ENCODE peak calls at places on chromosomes 4 and X, in five cellular contexts. F is CD4-positive, alpha-beta memory T cell; I is tibial nerve; D is uterus; C is naive thymus-derived CD4-positive, alpha-beta T cell. Y is an unnamed sample. For H3K4me1 and H3K9me3, the result is how much of the 10 kb centered on the place peaks cover.

GRCh38 chrX:134377537-134377936 is 82.4 kb upstream of the HPRT1 start:
- DNase-seq in F (peak), I (no peak), D (no peak), C (no peak), Y (no peak)

GRCh38 chr4:158781963-158782362 is 13.1 kb downstream of the FNIP2 start:
- DNase-seq in F (no peak), I (no peak), D (no peak), C (no peak), Y (no peak)

GRCh38 chr4:6369511-6369910 is 99.9 kb downstream of the WFS1 start:
- DNase-seq in F (no peak), I (no peak), D (no peak), C (no peak), Y (no peak)

GRCh38 chr4:99411041-99411440 is 24.1 kb downstream of the ADH7 start:
- DNase-seq in F (no peak), I (no peak), D (no peak), C (no peak), Y (no peak)

GRCh38 chr4:111066447-111066846 is 443.6 kb upstream of the PITX2 start:
- DNase-seq in F (no peak), I (no peak), D (no peak), C (no peak), Y (no peak)

GRCh38 chr4:177441061-177441802 is 1.0 kb downstream of the AGA start:
- DNase-seq in F (peak), I (no peak), D (no peak), C (no peak), Y (peak)

GRCh38 chr4:7877131-7877530 is 62.5 kb downstream of the AFAP1 start:
- DNase-seq in F (no peak), I (no peak), D (no peak), C (no peak), Y (no peak)

GRCh38 chr4:16457944-16458343 is 231.7 kb upstream of the TAPT1 start:
- DNase-seq in F (no peak), I (no peak), D (no peak), C (no peak), Y (no peak)

GRCh38 chr4:141246683-141247429 is 26.2 kb downstream of the ZNF330 start:
- DNase-seq in F (no peak), I (no peak), D (no peak), C (no peak), Y (no peak)

GRCh38 chr4:94032754-94033153 is 174.9 kb upstream of the SMARCAD1 start:
- DNase-seq in F (no peak), I (no peak), D (no peak), C (no peak), Y (no peak)

GRCh38 chrX:78104447-78105176 is 564 bp downstream of the PGK1 start:
- DNase-seq in F (peak), I (no peak), D (peak), C (peak), Y (peak)

GRCh38 chr4:55725057-55725456 is 89.0 kb upstream of the NMU start:
- DNase-seq in F (no peak), I (no peak), D (no peak), C (no peak), Y (no peak)

GRCh38 chrX:120514236-120514635 is 45.1 kb upstream of the LAMP2 start:
- DNase-seq in F (no peak), I (no peak), D (no peak), C (no peak), Y (no peak)

GRCh38 chr4:95289028-95289634 is 259.6 kb downstream of the UNC5C start:
- DNase-seq in F (no peak), I (no peak), D (no peak), C (no peak), Y (no peak)

GRCh38 chrX:43386872-43387271 is 269.2 kb upstream of the MAOA start:
- DNase-seq in F (no peak), I (no peak), D (no peak), C (no peak), Y (no peak)

GRCh38 chrX:21905209-21905735 is 35.2 kb upstream of the SMS start:
- DNase-seq in F (no peak), I (no peak), D (no peak), C (no peak), Y (no peak)

GRCh38 chr4:118994030-118994429 is 105.4 kb downstream of the SYNPO2 start:
- DNase-seq in F (no peak), I (no peak), D (no peak), C (no peak), Y (no peak)

GRCh38 chr4:1501754-1502500 is 95.7 kb upstream of the NKX1-1 start:
- DNase-seq in F (no peak), I (peak), D (peak), C (no peak), Y (no peak)

GRCh38 chrX:78105944-78106650 is 2.0 kb downstream of the PGK1 start:
- DNase-seq in F (peak), I (no peak), D (no peak), C (peak), Y (no peak)

GRCh38 chrX:11458175-11458574 is 165.0 kb downstream of the AMELX start:
- DNase-seq in F (no peak), I (no peak), D (no peak), C (no peak), Y (peak)

GRCh38 chr4:80259012-80259411 is 7.5 kb upstream of the FGF5 start:
- DNase-seq in F (no peak), I (no peak), D (no peak), C (no peak), Y (no peak)

GRCh38 chrX:70449457-70449966 is 4.9 kb downstream of the DLG3 start:
- DNase-seq in F (no peak), I (no peak), D (no peak), C (no peak), Y (no peak)

GRCh38 chrX:24643116-24643515 is 4.0 kb downstream of the PCYT1B start:
- DNase-seq in F (no peak), I (no peak), D (no peak), C (no peak), Y (no peak)

GRCh38 chr4:181030961-181031360 is 1212.2 kb upstream of the TENM3 start:
- DNase-seq in F (no peak), I (no peak), D (no peak), C (no peak), Y (no peak)

GRCh38 chr4:154467886-154468285 is 23.7 kb downstream of the DCHS2 start:
- DNase-seq in F (no peak), I (no peak), D (no peak), C (no peak), Y (no peak)

GRCh38 chrX:55004231-55004630 is 4.1 kb downstream of the APEX2 start:
- DNase-seq in F (no peak), I (no peak), D (no peak), C (no peak), Y (no peak)

GRCh38 chr4:106541253-106541652 is 172.7 kb upstream of the GIMD1 start:
- DNase-seq in F (no peak), I (no peak), D (no peak), C (no peak), Y (no peak)

GRCh38 chrX:107725761-107726555 is 49.6 kb downstream of the TSC22D3 start:
- DNase-seq in F (no peak), I (no peak), D (no peak), C (no peak), Y (no peak)
- H3K4me1 ChIP-seq in F (under half), I (under half), D (under half), C (under half), Y (half or more)

GRCh38 chrX:66018585-66019309 is 21.1 kb downstream of the VSIG4 start:
- DNase-seq in F (no peak), I (no peak), D (no peak), C (no peak), Y (no peak)
- H3K9me3 ChIP-seq in F (under half), I (under half), D (under half), C (under half), Y (under half)

GRCh38 chrX:46582964-46583363 is 9.4 kb downstream of the CHST7 start:
- DNase-seq in F (no peak), I (no peak), D (no peak), C (no peak), Y (no peak)

GRCh38 chrX:46589977-46590723 is 16.6 kb downstream of the CHST7 start:
- DNase-seq in F (no peak), I (no peak), D (no peak), C (peak), Y (no peak)

GRCh38 chrX:46587158-46587557 is 13.6 kb downstream of the CHST7 start:
- DNase-seq in F (no peak), I (no peak), D (peak), C (no peak), Y (no peak)

GRCh38 chrX:46587753-46588171 is 14.2 kb downstream of the CHST7 start:
- DNase-seq in F (no peak), I (no peak), D (no peak), C (no peak), Y (no peak)

DNA sequence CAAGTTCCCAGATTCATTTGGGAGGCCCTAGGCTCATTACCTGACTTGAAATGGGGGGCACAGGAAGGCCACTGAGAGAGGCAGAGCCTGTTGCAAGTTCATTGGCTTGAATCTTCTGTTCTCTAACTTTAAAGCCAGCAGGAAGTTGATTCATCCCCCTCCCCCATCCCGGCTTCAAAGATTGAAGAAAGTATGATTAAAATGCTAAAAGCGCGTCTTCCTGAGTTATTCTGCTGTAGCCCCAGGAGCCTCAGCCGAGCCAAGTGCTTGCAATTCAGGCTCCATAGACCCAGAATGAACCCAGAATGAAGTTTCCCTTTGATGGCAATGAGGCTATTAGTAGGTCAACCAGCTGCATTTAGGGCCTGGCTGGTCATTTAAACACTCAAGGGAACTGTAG is 14.7 kb downstream of the CHST7 start:
- DNase-seq in F (no peak), I (peak), D (peak), C (peak), Y (peak)
- H3K27ac ChIP-seq in F (peak), I (peak), D (peak), C (peak), Y (peak)

DNA sequence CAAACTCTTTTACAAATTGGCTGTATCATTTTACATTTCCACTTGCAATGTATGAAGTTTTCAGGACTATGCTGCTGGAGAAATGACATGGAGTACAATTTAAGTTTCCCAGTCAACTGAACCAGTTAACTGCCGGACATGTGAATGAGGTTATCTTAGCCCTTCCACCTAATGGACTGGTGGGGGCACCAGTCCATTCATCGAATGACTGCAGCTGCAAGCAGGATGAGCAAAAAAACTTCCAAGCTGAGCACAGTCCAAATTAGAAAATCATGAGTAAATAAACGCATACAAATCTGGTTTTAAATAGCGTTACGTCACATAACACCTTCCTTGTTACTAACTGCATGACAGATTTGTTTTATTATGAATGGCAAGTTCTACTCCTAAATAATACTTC is 1131.5 kb downstream of the PCDH18 start:
- DNase-seq in F (no peak), I (no peak), D (no peak), C (no peak), Y (no peak)
- H3K4me1 ChIP-seq in F (under half), I (under half), D (under half), C (under half), Y (under half)

DNA sequence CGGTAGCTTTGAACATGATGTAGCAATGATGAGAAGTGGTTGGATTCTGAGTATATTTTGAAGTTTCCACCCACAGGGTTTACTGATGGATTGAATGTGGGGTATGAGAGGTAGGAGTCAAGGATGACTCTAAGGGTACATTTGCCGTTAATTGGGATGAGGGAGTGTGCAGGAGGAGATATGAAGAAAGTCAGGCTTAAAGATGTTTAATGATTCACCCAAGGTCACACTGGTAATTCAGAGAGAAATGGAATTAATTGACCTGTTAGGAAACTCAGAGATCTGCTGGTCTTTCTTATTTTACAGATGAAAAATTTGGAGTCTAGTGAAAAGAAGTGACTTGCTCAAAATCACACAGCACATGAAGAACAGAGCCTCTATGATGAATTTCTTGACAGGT is 390.7 kb downstream of the GBA3 start:
- DNase-seq in F (no peak), I (no peak), D (no peak), C (no peak), Y (no peak)
- H3K9me3 ChIP-seq in F (under half), I (under half), D (under half), C (under half), Y (under half)

DNA sequence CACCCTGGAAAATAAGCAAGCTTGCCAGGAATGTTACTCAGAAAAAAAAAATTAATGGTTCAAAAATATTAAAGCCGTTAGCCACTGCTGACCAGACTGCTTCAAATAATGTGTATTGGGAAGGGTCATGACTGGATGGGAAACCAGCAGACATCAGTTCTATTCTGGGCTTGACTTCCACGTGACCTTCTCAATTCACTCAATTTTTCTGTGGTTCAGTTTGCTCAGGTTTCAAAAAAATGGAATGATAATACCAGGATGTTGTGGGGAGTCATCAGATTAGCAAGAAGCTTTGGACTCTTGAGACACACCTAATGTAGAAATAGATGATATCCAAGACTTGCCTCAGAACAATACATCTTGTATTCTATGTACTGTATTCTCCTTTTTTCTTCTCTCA is 541.9 kb upstream of the BOD1L1 start:
- DNase-seq in F (no peak), I (no peak), D (no peak), C (no peak), Y (no peak)
- H3K27ac ChIP-seq in F (no peak), I (no peak), D (no peak), C (no peak), Y (no peak)

GRCh38 chr4:148026022-148026421 is 294.1 kb downstream of the ARHGAP10 start:
- DNase-seq in F (no peak), I (no peak), D (no peak), C (no peak), Y (no peak)
- H3K4me1 ChIP-seq in F (under half), I (under half), D (under half), C (under half), Y (under half)

GRCh38 chr4:19838858-19839257 is 412.8 kb upstream of the SLIT2 start:
- DNase-seq in F (no peak), I (no peak), D (no peak), C (no peak), Y (no peak)

GRCh38 chr4:19844436-19844835 is 407.3 kb upstream of the SLIT2 start:
- DNase-seq in F (no peak), I (no peak), D (no peak), C (no peak), Y (no peak)

GRCh38 chr4:19842471-19842870 is 409.2 kb upstream of the SLIT2 start:
- DNase-seq in F (no peak), I (no peak), D (no peak), C (no peak), Y (no peak)
- H3K9me3 ChIP-seq in F (under half), I (under half), D (under half), C (under half), Y (under half)

DNA sequence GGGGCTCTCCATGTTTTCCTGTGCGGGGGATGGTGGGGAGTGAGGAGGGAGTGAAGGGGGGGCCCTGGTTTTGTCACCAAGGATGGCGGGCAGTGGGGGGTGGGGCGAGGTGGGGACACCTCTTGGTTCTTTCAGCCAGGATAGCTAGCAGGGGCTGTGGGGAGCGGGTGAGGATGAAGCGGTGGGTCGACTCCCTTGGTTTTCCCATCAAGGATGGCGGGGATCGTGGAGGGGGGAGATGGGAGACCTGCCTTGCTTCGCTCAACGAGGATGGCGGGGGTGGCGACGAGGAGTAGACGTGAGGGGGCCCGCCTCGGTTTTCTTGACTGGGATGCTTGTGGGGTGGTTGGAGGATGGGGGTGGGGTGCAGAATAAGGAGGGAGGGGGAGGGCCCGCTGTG is 633 bp downstream of the FHL1 start:
- DNase-seq in F (no peak), I (no peak), D (peak), C (no peak), Y (no peak)
- H3K27ac ChIP-seq in F (peak), I (peak), D (peak), C (peak), Y (peak)

GRCh38 chr4:184450045-184450444 is 24.3 kb downstream of the IRF2 start:
- DNase-seq in F (no peak), I (no peak), D (no peak), C (no peak), Y (no peak)
- H3K4me1 ChIP-seq in F (half or more), I (half or more), D (under half), C (under half), Y (half or more)

Y was measured in tibial artery.